ENCODE peak calls at places on chromosomes 13 and 19, in eight cellular contexts. One of them, this sample, is unnamed.

GRCh38 chr19:16527971-16528521 is 14.2 kb downstream of the CHERP start:
- DNase-seq in dorsolateral prefrontal cortex: no peak
- DNase-seq in activated CD8-positive, alpha-beta memory T cell treated with anti-CD3 and anti-CD28 coated beads for 1 hour: no peak
- DNase-seq in T-helper 9 cell: peak; percentile 30
- DNase-seq in mucosa of gallbladder: no peak
- DNase-seq in MCF 10A: no peak
- DNase-seq in fibroblast of mammary gland: peak; percentile 32
- DNase-seq in mesendoderm: peak; percentile 55
- DNase-seq in this sample: no peak

GRCh38 chr19:19115954-19116353 is 22.3 kb downstream of the TMEM161A start:
- DNase-seq in dorsolateral prefrontal cortex: no peak
- DNase-seq in activated CD8-positive, alpha-beta memory T cell treated with anti-CD3 and anti-CD28 coated beads for 1 hour: no peak
- DNase-seq in T-helper 9 cell: peak; percentile 46
- DNase-seq in mucosa of gallbladder: no peak
- DNase-seq in MCF 10A: peak; percentile 43
- DNase-seq in fibroblast of mammary gland: peak; percentile 25
- DNase-seq in mesendoderm: peak; percentile 75
- DNase-seq in this sample: no peak

GRCh38 chr13:111046590-111047141 is 68.4 kb upstream of the ARHGEF7 start:
- DNase-seq in dorsolateral prefrontal cortex: no peak
- DNase-seq in activated CD8-positive, alpha-beta memory T cell treated with anti-CD3 and anti-CD28 coated beads for 1 hour: no peak
- DNase-seq in T-helper 9 cell: no peak
- DNase-seq in mucosa of gallbladder: no peak
- DNase-seq in MCF 10A: no peak
- DNase-seq in fibroblast of mammary gland: peak; percentile 60
- DNase-seq in mesendoderm: no peak
- DNase-seq in this sample: no peak

GRCh38 chr19:10295305-10295846 is 5.6 kb downstream of the ICAM5 start:
- DNase-seq in dorsolateral prefrontal cortex: no peak
- DNase-seq in activated CD8-positive, alpha-beta memory T cell treated with anti-CD3 and anti-CD28 coated beads for 1 hour: peak; percentile 28
- DNase-seq in T-helper 9 cell: peak; percentile 58
- DNase-seq in mucosa of gallbladder: no peak
- DNase-seq in MCF 10A: no peak
- DNase-seq in fibroblast of mammary gland: no peak
- DNase-seq in mesendoderm: peak; percentile 40
- DNase-seq in this sample: no peak

GRCh38 chr19:16886305-16886880 is 2.4 kb upstream of the F2RL3 start:
- DNase-seq in dorsolateral prefrontal cortex: no peak
- DNase-seq in activated CD8-positive, alpha-beta memory T cell treated with anti-CD3 and anti-CD28 coated beads for 1 hour: no peak
- DNase-seq in T-helper 9 cell: no peak
- DNase-seq in mucosa of gallbladder: no peak
- DNase-seq in MCF 10A: peak; percentile 91
- DNase-seq in fibroblast of mammary gland: peak; percentile 92
- DNase-seq in mesendoderm: no peak
- DNase-seq in this sample: no peak

GRCh38 chr13:91185294-91185863 is 162.1 kb upstream of the MIR17HG start:
- DNase-seq in dorsolateral prefrontal cortex: no peak
- DNase-seq in activated CD8-positive, alpha-beta memory T cell treated with anti-CD3 and anti-CD28 coated beads for 1 hour: no peak
- DNase-seq in T-helper 9 cell: no peak
- DNase-seq in mucosa of gallbladder: no peak
- DNase-seq in MCF 10A: peak; percentile 28
- DNase-seq in fibroblast of mammary gland: peak; percentile 10
- DNase-seq in mesendoderm: peak; percentile 16
- DNase-seq in this sample: peak; percentile 5

GRCh38 chr19:29596885-29597525 is 9.1 kb upstream of the POP4 start:
- DNase-seq in dorsolateral prefrontal cortex: peak; percentile 17
- DNase-seq in activated CD8-positive, alpha-beta memory T cell treated with anti-CD3 and anti-CD28 coated beads for 1 hour: no peak
- DNase-seq in T-helper 9 cell: no peak
- DNase-seq in mucosa of gallbladder: no peak
- DNase-seq in MCF 10A: peak; percentile 46
- DNase-seq in fibroblast of mammary gland: peak; percentile 42
- DNase-seq in mesendoderm: peak; percentile 32
- DNase-seq in this sample: no peak

GRCh38 chr19:41159861-41160260 is 33.2 kb upstream of the CYP2S1 start:
- DNase-seq in dorsolateral prefrontal cortex: no peak
- DNase-seq in activated CD8-positive, alpha-beta memory T cell treated with anti-CD3 and anti-CD28 coated beads for 1 hour: no peak
- DNase-seq in T-helper 9 cell: no peak
- DNase-seq in mucosa of gallbladder: no peak
- DNase-seq in MCF 10A: no peak
- DNase-seq in fibroblast of mammary gland: no peak
- DNase-seq in mesendoderm: no peak
- DNase-seq in this sample: no peak

GRCh38 chr13:91212229-91212628 is 135.3 kb upstream of the MIR17HG start:
- DNase-seq in dorsolateral prefrontal cortex: no peak
- DNase-seq in activated CD8-positive, alpha-beta memory T cell treated with anti-CD3 and anti-CD28 coated beads for 1 hour: no peak
- DNase-seq in T-helper 9 cell: no peak
- DNase-seq in mucosa of gallbladder: no peak
- DNase-seq in MCF 10A: no peak
- DNase-seq in fibroblast of mammary gland: no peak
- DNase-seq in mesendoderm: peak; percentile 41
- DNase-seq in this sample: no peak

GRCh38 chr13:83150616-83151307 is 731.5 kb downstream of the SLITRK1 start:
- DNase-seq in dorsolateral prefrontal cortex: no peak
- DNase-seq in activated CD8-positive, alpha-beta memory T cell treated with anti-CD3 and anti-CD28 coated beads for 1 hour: no peak
- DNase-seq in T-helper 9 cell: no peak
- DNase-seq in mucosa of gallbladder: no peak
- DNase-seq in MCF 10A: no peak
- DNase-seq in fibroblast of mammary gland: peak; percentile 41
- DNase-seq in mesendoderm: no peak
- DNase-seq in this sample: peak; percentile 80

GRCh38 chr13:106859505-106859904 is 291.6 kb upstream of the ARGLU1 start:
- DNase-seq in dorsolateral prefrontal cortex: no peak
- DNase-seq in activated CD8-positive, alpha-beta memory T cell treated with anti-CD3 and anti-CD28 coated beads for 1 hour: no peak
- DNase-seq in T-helper 9 cell: no peak
- DNase-seq in mucosa of gallbladder: no peak
- DNase-seq in MCF 10A: no peak
- DNase-seq in fibroblast of mammary gland: no peak
- DNase-seq in mesendoderm: peak; percentile 67
- DNase-seq in this sample: no peak

GRCh38 chr13:109740721-109741120 is 45.7 kb downstream of the IRS2 start:
- DNase-seq in dorsolateral prefrontal cortex: no peak
- DNase-seq in activated CD8-positive, alpha-beta memory T cell treated with anti-CD3 and anti-CD28 coated beads for 1 hour: no peak
- DNase-seq in T-helper 9 cell: no peak
- DNase-seq in mucosa of gallbladder: no peak
- DNase-seq in MCF 10A: no peak
- DNase-seq in fibroblast of mammary gland: no peak
- DNase-seq in mesendoderm: no peak
- DNase-seq in this sample: no peak

GRCh38 chr13:96421314-96421713 is 331.4 kb downstream of the HS6ST3 start:
- DNase-seq in dorsolateral prefrontal cortex: no peak
- DNase-seq in activated CD8-positive, alpha-beta memory T cell treated with anti-CD3 and anti-CD28 coated beads for 1 hour: no peak
- DNase-seq in T-helper 9 cell: no peak
- DNase-seq in mucosa of gallbladder: no peak
- DNase-seq in MCF 10A: no peak
- DNase-seq in fibroblast of mammary gland: no peak
- DNase-seq in mesendoderm: no peak
- DNase-seq in this sample: no peak

This sample was measured in putamen.